ENCODE peak calls at places on chromosomes 5 and 9, in five cellular contexts. O, R, J, K and I are unnamed samples.

GRCh38 chr9:18463991-18464390 is 10.0 kb upstream of the ADAMTSL1 start:
- DNase-seq in R (no peak), K (no peak), O (no peak), J (no peak), I (no peak)

GRCh38 chr9:17004500-17004899 is 130.3 kb upstream of the CNTLN start:
- DNase-seq in J (no peak), R (no peak), K (no peak), O (no peak), I (no peak)

GRCh38 chr9:95793924-95794828 is 81.3 kb upstream of the ERCC6L2 start:
- DNase-seq in J (no peak), K (no peak), O (no peak), R (no peak), I (no peak)

GRCh38 chr9:101991926-101992325 is 253.5 kb upstream of the GRIN3A start:
- DNase-seq in J (no peak), R (no peak), K (no peak), O (no peak), I (no peak)

GRCh38 chr5:167352801-167353200 is 938.6 kb upstream of the WWC1 start:
- DNase-seq in R (no peak), J (no peak), O (no peak), K (no peak), I (no peak)

GRCh38 chr5:159104058-159104651 is 4.4 kb upstream of the EBF1 start:
- DNase-seq in K (peak), R (no peak), O (no peak), J (no peak), I (no peak)

GRCh38 chr5:7347377-7347776 is 48.6 kb upstream of the ADCY2 start:
- DNase-seq in J (no peak), K (no peak), R (no peak), O (no peak), I (no peak)

GRCh38 chr5:79795764-79796398 is 106.2 kb downstream of the CMYA5 start:
- DNase-seq in K (peak), O (no peak), J (no peak), R (no peak), I (no peak)

GRCh38 chr9:132235894-132236661 is 74.2 kb downstream of the NTNG2 start:
- DNase-seq in O (peak), J (peak), R (no peak), K (peak), I (peak)

GRCh38 chr9:97768731-97769130 is 71.6 kb upstream of the XPA start:
- DNase-seq in R (no peak), K (no peak), O (no peak), J (no peak), I (no peak)

GRCh38 chr5:35861718-35862117 is 5.0 kb downstream of the IL7R start:
- DNase-seq in O (no peak), J (no peak), K (no peak), R (no peak), I (no peak)

GRCh38 chr9:113386571-113387393 is 10.0 kb upstream of the HDHD3 start:
- DNase-seq in O (no peak), J (no peak), K (no peak), R (no peak), I (no peak)

GRCh38 chr5:169811680-169812079 is 168.6 kb downstream of the INSYN2B start:
- DNase-seq in J (no peak), K (no peak), R (no peak), O (no peak), I (no peak)

GRCh38 chr5:60677831-60678664 is 21.9 kb downstream of the DEPDC1B start:
- DNase-seq in O (peak), R (peak), K (peak), J (no peak), I (no peak)

GRCh38 chr5:79935992-79936643 is 54.9 kb downstream of the MTX3 start:
- DNase-seq in K (no peak), J (no peak), O (no peak), R (no peak), I (no peak)

GRCh38 chr9:13088734-13089427 is 190.6 kb downstream of the MPDZ start:
- DNase-seq in K (peak), O (peak), R (no peak), J (peak), I (peak)

GRCh38 chr5:109612278-109612905 is 77.3 kb upstream of the MAN2A1 start:
- DNase-seq in K (no peak), R (no peak), J (no peak), O (no peak), I (no peak)

GRCh38 chr5:75553358-75553757 is 41.7 kb downstream of the POLK start:
- DNase-seq in K (no peak), R (no peak), J (no peak), O (no peak), I (no peak)

GRCh38 chr5:145908206-145908945 is 28.0 kb upstream of the SH3RF2 start:
- DNase-seq in R (no peak), J (no peak), O (no peak), K (no peak), I (peak)

GRCh38 chr5:155046591-155046990 is 33.0 kb downstream of the KIF4B start:
- DNase-seq in R (no peak), J (no peak), O (no peak), K (no peak), I (no peak)

GRCh38 chr9:129391215-129391614 is 213.2 kb upstream of the IER5L start:
- DNase-seq in K (no peak), J (no peak), O (no peak), R (no peak), I (no peak)
- TF ChIP-seq SRF in K (no peak), J (no peak), O (no peak), R (no peak), I (no peak)

DNA sequence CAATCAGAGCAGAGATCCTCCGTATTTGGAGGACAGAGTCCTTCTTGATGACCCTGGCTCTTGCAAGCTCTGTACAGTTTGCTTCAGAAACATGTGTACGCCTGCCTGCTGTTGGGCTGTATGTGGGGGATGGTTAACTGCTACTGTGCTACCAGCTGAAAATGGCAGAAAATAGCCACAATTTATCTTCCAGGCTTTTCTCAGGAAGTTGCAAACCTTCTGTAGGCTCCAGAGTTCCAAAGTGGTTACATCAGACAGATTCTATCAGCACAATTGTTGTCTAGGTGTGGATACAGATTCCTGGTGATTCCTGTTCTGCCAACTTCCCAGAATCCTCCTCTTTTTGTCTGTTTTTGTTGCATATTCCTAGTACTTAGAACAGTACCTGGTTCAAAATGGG is 35.6 kb downstream of the DDX46 start:
- DNase-seq in J (no peak), K (no peak), O (no peak), R (no peak), I (no peak)
- H3K9ac ChIP-seq in J (no peak), K (no peak), O (no peak), R (no peak), I (no peak)

DNA sequence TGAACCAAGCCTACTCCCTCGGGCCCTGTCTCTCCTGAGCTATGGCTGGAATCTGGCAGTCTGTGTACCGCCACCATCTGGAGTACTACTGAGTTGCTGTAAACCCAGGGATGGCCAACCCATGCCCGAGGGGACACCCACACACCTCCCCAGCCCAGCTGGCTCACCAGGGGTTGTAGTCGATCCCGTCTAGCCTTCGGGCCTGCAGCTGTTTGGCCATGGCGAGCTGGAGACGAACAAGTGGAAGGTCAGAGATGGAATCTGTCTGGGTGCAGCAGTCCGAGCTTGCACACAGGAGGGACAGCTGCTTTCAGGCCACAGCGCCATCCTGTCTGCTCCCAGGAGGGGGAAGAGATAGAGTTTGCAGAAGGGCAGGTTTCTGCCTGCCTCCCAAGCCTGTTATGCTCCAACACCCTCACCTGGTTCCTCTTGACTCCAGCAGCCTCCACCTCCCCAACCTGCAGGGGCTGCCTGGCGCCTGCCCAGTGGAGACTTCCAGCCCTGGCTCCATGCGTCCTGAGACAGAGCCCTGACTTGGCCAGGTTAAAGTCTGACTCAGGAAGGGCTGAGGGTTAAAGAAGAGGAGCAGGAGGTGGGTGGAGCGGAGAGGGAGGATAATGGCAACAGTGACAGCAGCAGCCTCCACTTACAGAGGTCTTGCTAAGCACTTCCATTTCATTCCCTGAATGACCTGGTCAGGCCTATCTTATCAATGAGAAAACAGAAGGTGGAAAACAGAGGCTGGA is 15.8 kb upstream of the SPOUT1 start:
- DNase-seq in J (no peak), R (no peak), O (peak), K (peak), I (no peak)
- TF ChIP-seq SRF in J (no peak), R (no peak), O (no peak), K (no peak), I (no peak)

GRCh38 chr9:106156462-106156861 is 462.1 kb downstream of the TMEM38B start:
- DNase-seq in O (no peak), K (no peak), J (no peak), R (no peak), I (no peak)
- H3K9ac ChIP-seq in O (no peak), K (no peak), J (no peak), R (no peak), I (no peak)